ENCODE peak calls at places on chromosomes 6 and 20, in seven cellular contexts. C is adrenal gland, V is heart left ventricle, X is mammary epithelial cell, I is sigmoid colon, G is left ventricle myocardium inferior, K is vagina. O is an unnamed sample.

GRCh38 chr6:135812085-135812526 is 39.4 kb upstream of the PDE7B start:
- DNase-seq in V (no peak), K (no peak), I (peak; percentile 72), G (peak; percentile 26), C (no peak), X (peak; percentile 7), O (no peak)

GRCh38 chr6:116633685-116634084 is 17.4 kb downstream of the RSPH4A start:
- DNase-seq in X (peak; percentile 2), I (no peak), G (no peak), K (no peak), C (no peak), V (no peak), O (no peak)

GRCh38 chr6:17865798-17866725 is 121.4 kb downstream of the KIF13A start:
- DNase-seq in V (peak; percentile 66), K (no peak), G (peak; percentile 58), C (peak; percentile 95), X (peak; percentile 99), I (peak; percentile 88), O (peak; percentile 97)

GRCh38 chr6:56009620-56010019 is 134.2 kb upstream of the BMP5 start:
- DNase-seq in K (no peak), G (no peak), X (no peak), I (no peak), C (no peak), V (no peak), O (no peak)

GRCh38 chr6:75936682-75937081 is 135.8 kb downstream of the IMPG1 start:
- DNase-seq in X (no peak), G (no peak), V (no peak), K (no peak), I (no peak), C (no peak), O (no peak)

GRCh38 chr6:43827898-43828297 is 57.9 kb downstream of the VEGFA start:
- DNase-seq in K (no peak), V (no peak), C (no peak), I (no peak), X (no peak), G (no peak), O (peak; percentile 37)

GRCh38 chr20:45835230-45836224 is 1.9 kb downstream of the SNX21 start:
- DNase-seq in C (peak; percentile 83), X (no peak), V (no peak), K (no peak), G (peak; percentile 57), I (peak; percentile 83), O (no peak)

GRCh38 chr6:150704447-150705192 is 104.9 kb downstream of the PLEKHG1 start:
- DNase-seq in G (no peak), I (no peak), C (no peak), K (no peak), V (no peak), X (no peak), O (no peak)

DNA sequence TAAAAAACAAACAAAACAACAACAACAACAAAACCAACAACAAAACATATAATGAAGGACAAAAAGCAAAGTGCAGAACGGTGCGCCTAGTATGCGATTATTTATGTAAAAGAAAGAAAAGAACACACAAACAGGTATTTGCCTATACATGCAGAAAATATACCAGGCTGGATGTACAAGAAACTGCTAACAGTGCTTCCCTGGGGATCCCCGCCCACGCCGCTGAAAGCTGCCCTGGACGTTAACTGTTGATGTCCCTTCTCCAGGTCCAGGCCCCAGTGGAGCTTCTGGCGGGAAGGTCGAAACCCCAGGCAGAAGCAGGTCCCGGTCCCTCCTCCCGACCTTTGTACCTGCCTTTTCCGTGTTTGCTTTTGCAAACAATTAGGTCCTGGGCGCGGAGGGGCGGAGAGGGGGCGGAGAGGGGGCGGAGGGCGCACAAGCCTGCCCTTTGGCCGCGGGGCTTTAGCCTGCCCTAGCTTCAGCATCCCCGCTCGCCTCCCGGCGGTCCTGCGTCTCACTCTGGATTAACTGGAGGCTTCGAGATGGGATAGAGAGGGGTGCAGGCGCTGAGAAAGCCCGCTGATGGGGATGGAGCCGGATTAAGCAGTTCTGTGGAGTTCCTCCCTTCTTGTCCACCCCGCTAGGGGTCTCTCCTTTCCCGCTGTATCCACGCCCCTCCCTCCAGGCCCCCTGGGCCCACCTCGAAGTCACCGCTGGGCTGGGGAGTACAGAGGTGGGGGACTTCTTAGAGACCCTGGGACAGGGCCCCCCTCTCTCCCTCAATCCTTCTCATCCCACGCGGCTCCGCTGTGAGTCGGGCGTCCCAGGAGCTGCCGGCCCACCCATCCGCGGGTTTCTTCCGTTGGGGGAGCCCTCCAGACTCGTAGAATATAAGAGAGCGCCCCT is 8.2 kb upstream of the AHCY start:
- DNase-seq in G (no peak), V (no peak), I (no peak), X (no peak), C (no peak), K (no peak), O (no peak)
- TF ChIP-seq CTCF in G (no peak), V (peak; percentile 8), I (no peak), X (no peak), C (no peak), K (no peak), O (no peak)

GRCh38 chr20:10579942-10580341 is 93.9 kb downstream of the JAG1 start:
- DNase-seq in C (no peak), K (no peak), V (no peak), G (no peak), X (peak; percentile 42), I (no peak), O (no peak)

GRCh38 chr20:10577648-10578047 is 96.2 kb downstream of the JAG1 start:
- DNase-seq in V (no peak), K (no peak), G (no peak), I (no peak), C (no peak), X (no peak), O (no peak)

GRCh38 chr20:10578607-10579006 is 95.2 kb downstream of the JAG1 start:
- DNase-seq in I (no peak), K (no peak), G (no peak), V (no peak), X (peak; percentile 90), C (no peak), O (no peak)

GRCh38 chr20:10581823-10582222 is 92.0 kb downstream of the JAG1 start:
- DNase-seq in K (no peak), X (no peak), I (no peak), G (no peak), V (no peak), C (no peak), O (no peak)

DNA sequence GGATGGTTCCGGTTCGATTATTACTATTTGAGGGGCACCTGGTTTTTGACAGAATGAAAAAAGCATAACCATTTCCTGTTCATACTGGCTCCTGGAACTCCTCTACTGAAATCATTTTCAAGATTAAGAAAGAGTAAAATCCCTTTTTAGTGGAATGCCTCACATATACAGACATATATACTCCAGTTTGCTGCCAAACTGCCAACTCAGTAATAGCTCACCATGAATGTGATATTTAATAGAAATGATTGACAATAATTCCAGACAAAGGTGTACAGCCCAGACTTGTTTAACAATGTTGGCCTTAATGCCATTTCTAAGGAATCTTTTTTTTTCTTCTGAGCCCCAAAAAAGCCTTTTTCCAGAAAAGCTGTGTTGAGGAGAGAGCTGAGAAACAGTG is 93.1 kb downstream of the JAG1 start:
- DNase-seq in X (no peak), V (no peak), I (no peak), C (no peak), G (no peak), K (no peak), O (no peak)
- H3K4me1 ChIP-seq in X (peaks cover 48% of the 10 kb centered on the region), V (no peaks in the 10 kb centered on the region), I (no peaks in the 10 kb centered on the region), C (no peaks in the 10 kb centered on the region), G (no peaks in the 10 kb centered on the region), K (peaks cover 14% of the 10 kb centered on the region), O (peaks cover 50% of the 10 kb centered on the region)

GRCh38 chr20:59646487-59646886 is 42.1 kb downstream of the PHACTR3 start:
- DNase-seq in I (peak; percentile 18), K (no peak), C (no peak), X (no peak), V (no peak), G (no peak), O (no peak)

GRCh38 chr20:59644371-59644939 is 40.1 kb downstream of the PHACTR3 start:
- DNase-seq in G (no peak), X (no peak), C (no peak), V (no peak), I (peak; percentile 20), K (no peak), O (no peak)

GRCh38 chr20:59645316-59645715 is 41.0 kb downstream of the PHACTR3 start:
- DNase-seq in I (peak; percentile 21), G (no peak), C (no peak), V (no peak), K (no peak), X (no peak), O (no peak)

GRCh38 chr20:59645761-59646171 is 41.4 kb downstream of the PHACTR3 start:
- DNase-seq in V (no peak), G (no peak), K (peak; percentile 89), C (no peak), I (peak; percentile 52), X (no peak), O (no peak)

GRCh38 chr20:59643616-59644061 is 39.3 kb downstream of the PHACTR3 start:
- DNase-seq in X (no peak), V (no peak), C (no peak), I (peak; percentile 35), G (no peak), K (no peak), O (no peak)
- H3K9me3 ChIP-seq in X (no peaks in the 10 kb centered on the region), V (no peaks in the 10 kb centered on the region), C (no peaks in the 10 kb centered on the region), I (no peaks in the 10 kb centered on the region), G (no peaks in the 10 kb centered on the region), K (no peaks in the 10 kb centered on the region), O (no peaks in the 10 kb centered on the region)

DNA sequence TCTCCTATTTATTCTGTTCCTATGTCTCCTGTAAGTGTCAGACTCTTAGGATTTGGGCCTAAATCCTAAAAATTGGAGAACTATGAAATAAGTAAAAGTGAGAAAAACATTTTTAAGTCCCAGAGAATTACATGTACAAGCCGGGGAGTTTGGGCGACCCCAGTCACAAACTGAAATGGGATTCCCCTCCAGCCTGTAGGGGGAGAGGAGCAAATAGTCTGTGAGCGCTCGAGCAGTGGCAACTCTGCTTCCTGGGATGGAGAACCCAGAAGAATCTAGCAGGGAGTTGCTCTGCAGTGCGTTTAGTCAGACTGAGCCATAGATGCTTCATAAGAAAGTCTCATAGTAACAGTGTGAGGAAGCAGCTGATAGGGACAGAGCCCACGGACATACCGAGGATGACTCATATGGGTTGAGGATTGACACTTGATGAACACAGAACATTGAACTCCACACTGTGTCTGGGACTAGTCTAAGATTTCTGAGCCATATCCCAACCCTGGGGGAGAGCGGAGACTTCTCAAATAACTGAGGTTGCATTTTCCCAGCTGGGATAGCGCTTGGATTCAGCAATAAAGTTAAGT is 437.2 kb downstream of the BCKDHB start:
- DNase-seq in I (no peak), G (no peak), K (no peak), C (no peak), X (peak; percentile 48), V (no peak), O (no peak)
- TF ChIP-seq CTCF in I (no peak), G (no peak), K (no peak), C (no peak), X (no peak), V (no peak), O (no peak)